ENCODE peak calls at places on chromosomes 7 and 10, in ten cellular contexts. J is fibroblast of mammary gland; K is cardiac muscle cell; T is GM23338; V is glutamatergic neuron; I is CD8-positive, alpha-beta memory T cell; Q is nucleus accumbens; P is activated CD4-positive, CD25-positive, alpha-beta regulatory T cell treated with anti-CD3 and anti-CD28 coated beads, Interleukin-2, amount 50 U/mL, for 72 hours; B is lower leg skin; E is Panc1. Y is an unnamed sample.

GRCh38 chr10:70827358-70827757 is 11.6 kb downstream of the SGPL1 start:
- DNase-seq in V (no peak), I (no peak), P (no peak), T (no peak), E (no peak), Q (no peak), B (no peak), J (peak), K (no peak), Y (no peak)

GRCh38 chr7:102230593-102230992 is 56.1 kb upstream of the SH2B2 start:
- DNase-seq in B (no peak), Q (no peak), J (peak), P (no peak), I (no peak), E (no peak), V (no peak), T (no peak), K (no peak), Y (no peak)

GRCh38 chr7:140899883-140900282 is 24.8 kb downstream of the BRAF start:
- DNase-seq in K (peak), I (no peak), T (peak), V (no peak), B (no peak), J (no peak), E (no peak), P (no peak), Q (no peak), Y (no peak)

GRCh38 chr7:74478671-74479065 is 25.0 kb downstream of the GTF2IRD1 start:
- DNase-seq in Q (no peak), P (no peak), V (no peak), I (no peak), B (no peak), J (no peak), T (no peak), E (no peak), K (no peak), Y (no peak)

GRCh38 chr7:115042596-115042995 is 120.7 kb downstream of the MDFIC start:
- DNase-seq in P (no peak), E (no peak), J (no peak), Q (no peak), T (no peak), I (no peak), V (no peak), B (no peak), K (no peak), Y (no peak)

GRCh38 chr10:18666810-18667209 is 7.6 kb downstream of the ARL5B start:
- DNase-seq in K (no peak), P (no peak), I (no peak), V (no peak), E (no peak), J (peak), T (peak), B (no peak), Q (no peak), Y (no peak)

GRCh38 chr7:41504581-41504980 is 198.3 kb downstream of the INHBA start:
- DNase-seq in K (no peak), I (no peak), E (no peak), V (no peak), J (no peak), B (no peak), Q (no peak), P (no peak), T (no peak), Y (no peak)

GRCh38 chr7:41698726-41699125 is 4.2 kb downstream of the INHBA start:
- DNase-seq in B (peak), P (no peak), K (no peak), T (peak), V (no peak), J (peak), Q (no peak), E (no peak), I (no peak), Y (no peak)

GRCh38 chr10:42954776-42955492 is 121.9 kb upstream of the RET start:
- DNase-seq in E (no peak), Q (no peak), V (no peak), P (no peak), J (no peak), I (no peak), T (no peak), K (no peak), B (no peak), Y (no peak)

GRCh38 chr10:59829601-59830000 is 76.3 kb upstream of the MRLN start:
- DNase-seq in P (no peak), V (no peak), E (no peak), I (no peak), K (no peak), Q (no peak), J (no peak), B (no peak), T (no peak), Y (no peak)